ENCODE peak calls at places on chromosome 4, in six cellular contexts. One of them, this sample, is unnamed.
A peak's percentile ranks its signal among the peaks of the same experiment; 100 is the strongest.

GRCh38 chr4:110361921-110362320 is 114.0 kb upstream of the ENPEP start:
- DNase-seq in osteocyte: no peak
- DNase-seq in mesendoderm: peak; percentile 53
- DNase-seq in stimulated activated CD4-positive, alpha-beta T cell treated with anti-CD3 and anti-CD28 coated beads, Interleukin-2, amount 100 ng/mL, for 24 hours: no peak
- DNase-seq in renal cortical epithelial cell: peak; percentile 94
- DNase-seq in ureter: no peak
- DNase-seq in this sample: no peak

GRCh38 chr4:112604590-112604989 is 32.1 kb downstream of the ZGRF1 start:
- DNase-seq in mesendoderm: peak; percentile 62
- DNase-seq in ureter: peak; percentile 48
- DNase-seq in osteocyte: no peak
- DNase-seq in renal cortical epithelial cell: peak; percentile 65
- DNase-seq in stimulated activated CD4-positive, alpha-beta T cell treated with anti-CD3 and anti-CD28 coated beads, Interleukin-2, amount 100 ng/mL, for 24 hours: peak; percentile 4
- DNase-seq in this sample: peak; percentile 26

GRCh38 chr4:174189392-174190029 is 94.0 kb downstream of the FBXO8 start:
- DNase-seq in ureter: no peak
- DNase-seq in renal cortical epithelial cell: no peak
- DNase-seq in stimulated activated CD4-positive, alpha-beta T cell treated with anti-CD3 and anti-CD28 coated beads, Interleukin-2, amount 100 ng/mL, for 24 hours: no peak
- DNase-seq in osteocyte: no peak
- DNase-seq in mesendoderm: no peak
- DNase-seq in this sample: no peak

GRCh38 chr4:157004279-157005161 is 32.9 kb upstream of the PDGFC start:
- DNase-seq in stimulated activated CD4-positive, alpha-beta T cell treated with anti-CD3 and anti-CD28 coated beads, Interleukin-2, amount 100 ng/mL, for 24 hours: no peak
- DNase-seq in ureter: no peak
- DNase-seq in mesendoderm: no peak
- DNase-seq in renal cortical epithelial cell: peak; percentile 60
- DNase-seq in osteocyte: no peak
- DNase-seq in this sample: peak; percentile 46

GRCh38 chr4:140256941-140257340 is 103.0 kb upstream of the MAML3 start:
- DNase-seq in mesendoderm: no peak
- DNase-seq in renal cortical epithelial cell: no peak
- DNase-seq in ureter: no peak
- DNase-seq in osteocyte: no peak
- DNase-seq in stimulated activated CD4-positive, alpha-beta T cell treated with anti-CD3 and anti-CD28 coated beads, Interleukin-2, amount 100 ng/mL, for 24 hours: no peak
- DNase-seq in this sample: no peak

GRCh38 chr4:82491251-82491960 is 61.0 kb downstream of the ENOPH1 start:
- DNase-seq in renal cortical epithelial cell: no peak
- DNase-seq in ureter: no peak
- DNase-seq in mesendoderm: no peak
- DNase-seq in osteocyte: no peak
- DNase-seq in stimulated activated CD4-positive, alpha-beta T cell treated with anti-CD3 and anti-CD28 coated beads, Interleukin-2, amount 100 ng/mL, for 24 hours: no peak
- DNase-seq in this sample: peak; percentile 76

GRCh38 chr4:76758290-76758882 is 139.6 kb downstream of the SOWAHB start:
- DNase-seq in mesendoderm: peak; percentile 65
- DNase-seq in stimulated activated CD4-positive, alpha-beta T cell treated with anti-CD3 and anti-CD28 coated beads, Interleukin-2, amount 100 ng/mL, for 24 hours: no peak
- DNase-seq in renal cortical epithelial cell: peak; percentile 63
- DNase-seq in osteocyte: no peak
- DNase-seq in ureter: no peak
- DNase-seq in this sample: no peak

GRCh38 chr4:15455290-15455689 is 14.4 kb upstream of the CC2D2A start:
- DNase-seq in osteocyte: no peak
- DNase-seq in mesendoderm: no peak
- DNase-seq in renal cortical epithelial cell: no peak
- DNase-seq in ureter: no peak
- DNase-seq in stimulated activated CD4-positive, alpha-beta T cell treated with anti-CD3 and anti-CD28 coated beads, Interleukin-2, amount 100 ng/mL, for 24 hours: no peak
- DNase-seq in this sample: no peak

GRCh38 chr4:15234585-15235126 is 193.2 kb upstream of the C1QTNF7 start:
- DNase-seq in ureter: no peak
- DNase-seq in stimulated activated CD4-positive, alpha-beta T cell treated with anti-CD3 and anti-CD28 coated beads, Interleukin-2, amount 100 ng/mL, for 24 hours: no peak
- DNase-seq in renal cortical epithelial cell: peak; percentile 91
- DNase-seq in osteocyte: no peak
- DNase-seq in mesendoderm: no peak
- DNase-seq in this sample: no peak

GRCh38 chr4:128854433-128854832 is 44.9 kb downstream of the JADE1 start:
- DNase-seq in ureter: no peak
- DNase-seq in mesendoderm: no peak
- DNase-seq in stimulated activated CD4-positive, alpha-beta T cell treated with anti-CD3 and anti-CD28 coated beads, Interleukin-2, amount 100 ng/mL, for 24 hours: no peak
- DNase-seq in renal cortical epithelial cell: no peak
- DNase-seq in osteocyte: no peak
- DNase-seq in this sample: no peak

GRCh38 chr4:164169591-164169990 is 584.3 kb upstream of the SMIM31 start:
- DNase-seq in renal cortical epithelial cell: peak; percentile 77
- DNase-seq in osteocyte: no peak
- DNase-seq in stimulated activated CD4-positive, alpha-beta T cell treated with anti-CD3 and anti-CD28 coated beads, Interleukin-2, amount 100 ng/mL, for 24 hours: no peak
- DNase-seq in ureter: no peak
- DNase-seq in mesendoderm: no peak
- DNase-seq in this sample: no peak

GRCh38 chr4:76377922-76378321 is 43.0 kb downstream of the CCDC158 start:
- DNase-seq in stimulated activated CD4-positive, alpha-beta T cell treated with anti-CD3 and anti-CD28 coated beads, Interleukin-2, amount 100 ng/mL, for 24 hours: peak; percentile 56
- DNase-seq in ureter: no peak
- DNase-seq in renal cortical epithelial cell: peak; percentile 25
- DNase-seq in osteocyte: no peak
- DNase-seq in mesendoderm: peak; percentile 72
- DNase-seq in this sample: no peak

GRCh38 chr4:79408063-79408462 is at the start of gene GK2:
- DNase-seq in mesendoderm: no peak
- DNase-seq in renal cortical epithelial cell: no peak
- DNase-seq in stimulated activated CD4-positive, alpha-beta T cell treated with anti-CD3 and anti-CD28 coated beads, Interleukin-2, amount 100 ng/mL, for 24 hours: no peak
- DNase-seq in osteocyte: no peak
- DNase-seq in ureter: no peak
- DNase-seq in this sample: no peak